ENCODE peak calls at places on chromosomes 13 and 19, in nine cellular contexts. L, D, F, H, W, Q, A, N and U are unnamed samples.

GRCh38 chr13:59906413-59907027 is 257.2 kb downstream of the DIAPH3 start:
- DNase-seq in L (no peak), D (no peak), F (no peak), H (no peak), W (peak), Q (peak), A (peak), N (peak), U (no peak)

GRCh38 chr13:84649853-84650252 is 767.6 kb upstream of the SLITRK1 start:
- DNase-seq in L (no peak), D (no peak), F (no peak), H (no peak), W (no peak), Q (peak), A (peak), N (peak), U (no peak)

GRCh38 chr19:2044709-2045500 is 6.1 kb downstream of the MKNK2 start:
- DNase-seq in L (peak), D (no peak), F (no peak), H (no peak), W (no peak), Q (no peak), A (no peak), N (no peak), U (no peak)

GRCh38 chr13:44399045-44399444 is 25.4 kb downstream of the SERP2 start:
- DNase-seq in L (no peak), D (no peak), F (no peak), H (no peak), W (no peak), Q (no peak), A (no peak), N (no peak), U (no peak)

GRCh38 chr13:29227560-29227959 is 367.9 kb downstream of the SLC7A1 start:
- DNase-seq in L (no peak), D (no peak), F (no peak), H (no peak), W (no peak), Q (no peak), A (peak), N (no peak), U (no peak)

GRCh38 chr19:9431475-9431874 is 3.9 kb downstream of the ZNF266 start:
- DNase-seq in L (peak), D (no peak), F (peak), H (peak), W (peak), Q (peak), A (no peak), N (no peak), U (peak)

GRCh38 chr19:33700408-33700757 is 78.6 kb downstream of the CHST8 start:
- DNase-seq in L (peak), D (no peak), F (no peak), H (no peak), W (no peak), Q (no peak), A (no peak), N (no peak), U (no peak)

GRCh38 chr19:17020380-17020779 is 6.2 kb downstream of the CPAMD8 start:
- DNase-seq in L (no peak), D (no peak), F (no peak), H (no peak), W (no peak), Q (no peak), A (no peak), N (no peak), U (no peak)

GRCh38 chr19:45577111-45577905 is 7.3 kb downstream of the OPA3 start:
- DNase-seq in L (peak), D (no peak), F (peak), H (peak), W (peak), Q (peak), A (peak), N (peak), U (peak)

GRCh38 chr13:19157461-19157860 is 24.2 kb downstream of the TUBA3C start:
- DNase-seq in L (no peak), D (no peak), F (no peak), H (no peak), W (no peak), Q (no peak), A (no peak), N (no peak), U (no peak)

GRCh38 chr19:50255115-50255514 is 51.7 kb downstream of the MYH14 start:
- DNase-seq in L (no peak), D (no peak), F (no peak), H (no peak), W (no peak), Q (no peak), A (no peak), N (no peak), U (no peak)

GRCh38 chr13:29362849-29363604 is 232.5 kb downstream of the SLC7A1 start:
- DNase-seq in L (no peak), D (no peak), F (peak), H (peak), W (peak), Q (peak), A (peak), N (peak), U (peak)

GRCh38 chr13:41458187-41458938 is 1.0 kb downstream of the RGCC start:
- DNase-seq in L (peak), D (no peak), F (peak), H (peak), W (no peak), Q (peak), A (no peak), N (no peak), U (no peak)

GRCh38 chr13:26468203-26468602 is 89.3 kb upstream of the WASF3 start:
- DNase-seq in L (no peak), D (no peak), F (no peak), H (no peak), W (no peak), Q (no peak), A (no peak), N (no peak), U (no peak)

GRCh38 chr13:28001837-28002473 is 13.5 kb upstream of the URAD start:
- DNase-seq in L (no peak), D (no peak), F (no peak), H (peak), W (no peak), Q (no peak), A (no peak), N (no peak), U (no peak)

GRCh38 chr13:88142653-88143052 is 471.5 kb downstream of the SLITRK5 start:
- DNase-seq in L (no peak), D (no peak), F (no peak), H (no peak), W (no peak), Q (no peak), A (no peak), N (no peak), U (no peak)

GRCh38 chr19:38076337-38076736 is 147.7 kb downstream of the DPF1 start:
- DNase-seq in L (no peak), D (no peak), F (no peak), H (no peak), W (no peak), Q (no peak), A (no peak), N (no peak), U (no peak)

GRCh38 chr13:24192811-24193162 is 32.3 kb downstream of the SPATA13 start:
- DNase-seq in L (no peak), D (no peak), F (no peak), H (no peak), W (no peak), Q (no peak), A (no peak), N (no peak), U (no peak)

GRCh38 chr19:45676851-45677263 is 8.8 kb downstream of the GIPR start:
- DNase-seq in L (peak), D (no peak), F (peak), H (no peak), W (no peak), Q (no peak), A (no peak), N (no peak), U (no peak)

GRCh38 chr19:48899781-48900476 is at the start of gene NUCB1:
- DNase-seq in L (peak), D (peak), F (peak), H (peak), W (peak), Q (peak), A (peak), N (peak), U (peak)
- TF ChIP-seq CTCF in L (no peak), D (no peak), F (no peak), H (no peak), W (peak), Q (no peak), A (peak), N (peak), U (no peak)

DNA sequence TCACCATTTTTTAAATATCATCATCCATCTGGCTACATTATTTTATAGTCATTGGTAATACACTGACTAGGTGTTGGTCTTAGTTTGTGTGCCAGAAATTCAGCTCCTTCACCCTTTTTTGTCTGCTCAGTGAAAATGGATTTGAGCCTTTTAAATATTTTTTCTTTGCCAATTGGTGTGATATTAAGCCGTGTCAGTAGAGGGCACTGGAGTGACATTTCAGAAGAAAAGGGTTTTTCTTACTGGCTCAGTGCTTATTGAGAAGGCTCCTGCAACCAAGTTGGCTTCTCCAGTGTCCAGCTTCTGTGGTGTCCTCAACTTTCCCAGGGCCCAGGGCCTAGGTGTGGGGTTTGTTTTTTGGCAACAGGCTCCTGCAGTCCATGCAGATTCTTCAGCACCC is 546.6 kb downstream of the DACH1 start:
- DNase-seq in L (no peak), D (no peak), F (peak), H (peak), W (peak), Q (peak), A (no peak), N (no peak), U (no peak)
- TF ChIP-seq CTCF in L (no peak), D (no peak), F (peak), H (peak), W (peak), Q (peak), A (no peak), N (no peak), U (peak)

GRCh38 chr19:42466521-42467436 is 24.0 kb upstream of the CXCL17 start:
- DNase-seq in L (no peak), D (no peak), F (no peak), H (no peak), W (no peak), Q (peak), A (peak), N (peak), U (no peak)

GRCh38 chr19:42468273-42468796 is 25.6 kb upstream of the CXCL17 start:
- DNase-seq in L (peak), D (no peak), F (peak), H (no peak), W (peak), Q (peak), A (peak), N (peak), U (no peak)

GRCh38 chr19:42469311-42470239 is 26.8 kb upstream of the CXCL17 start:
- DNase-seq in L (no peak), D (no peak), F (no peak), H (no peak), W (no peak), Q (peak), A (no peak), N (no peak), U (no peak)

GRCh38 chr19:42467437-42467760 is 24.7 kb upstream of the CXCL17 start:
- DNase-seq in L (no peak), D (no peak), F (peak), H (no peak), W (no peak), Q (no peak), A (no peak), N (no peak), U (no peak)

DNA sequence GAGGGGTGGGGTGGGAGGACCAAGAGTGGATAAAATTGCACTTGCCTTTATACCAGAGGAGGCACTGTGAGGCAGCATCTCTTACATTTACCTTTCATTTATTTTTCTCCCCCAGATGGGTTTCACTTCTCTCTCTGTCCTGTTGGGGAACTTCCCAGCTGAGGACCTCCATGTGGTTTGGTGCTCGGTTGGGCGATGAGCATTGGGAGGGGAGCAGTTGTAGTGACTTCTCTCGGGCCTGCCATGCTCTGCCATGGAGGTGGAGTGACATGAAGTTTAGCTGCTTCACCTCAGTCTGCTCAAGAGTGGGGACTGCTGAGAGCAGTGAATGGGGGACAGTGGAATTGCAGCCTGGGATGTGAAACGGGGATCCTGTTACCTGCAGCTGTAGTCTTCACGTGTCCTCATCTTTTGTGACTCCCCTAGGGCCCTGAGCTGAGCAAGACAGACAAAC is 23.1 kb upstream of the CXCL17 start:
- DNase-seq in L (no peak), D (no peak), F (no peak), H (no peak), W (no peak), Q (no peak), A (no peak), N (no peak), U (no peak)
- TF ChIP-seq CTCF in L (no peak), D (no peak), F (no peak), H (no peak), W (no peak), Q (no peak), A (no peak), N (no peak), U (no peak)

GRCh38 chr19:41245779-41246297 is 18.3 kb upstream of the HNRNPUL1 start:
- DNase-seq in L (no peak), D (no peak), F (no peak), H (no peak), W (no peak), Q (no peak), A (no peak), N (no peak), U (no peak)

GRCh38 chr19:41249707-41250423 is 14.3 kb upstream of the HNRNPUL1 start:
- DNase-seq in L (peak), D (no peak), F (no peak), H (peak), W (no peak), Q (no peak), A (no peak), N (no peak), U (no peak)

GRCh38 chr19:41244117-41244516 is 20.1 kb upstream of the HNRNPUL1 start:
- DNase-seq in L (no peak), D (no peak), F (no peak), H (no peak), W (no peak), Q (no peak), A (no peak), N (no peak), U (no peak)

GRCh38 chr19:41253660-41254059 is 10.5 kb upstream of the HNRNPUL1 start:
- DNase-seq in L (no peak), D (no peak), F (no peak), H (no peak), W (no peak), Q (no peak), A (no peak), N (no peak), U (no peak)

DNA sequence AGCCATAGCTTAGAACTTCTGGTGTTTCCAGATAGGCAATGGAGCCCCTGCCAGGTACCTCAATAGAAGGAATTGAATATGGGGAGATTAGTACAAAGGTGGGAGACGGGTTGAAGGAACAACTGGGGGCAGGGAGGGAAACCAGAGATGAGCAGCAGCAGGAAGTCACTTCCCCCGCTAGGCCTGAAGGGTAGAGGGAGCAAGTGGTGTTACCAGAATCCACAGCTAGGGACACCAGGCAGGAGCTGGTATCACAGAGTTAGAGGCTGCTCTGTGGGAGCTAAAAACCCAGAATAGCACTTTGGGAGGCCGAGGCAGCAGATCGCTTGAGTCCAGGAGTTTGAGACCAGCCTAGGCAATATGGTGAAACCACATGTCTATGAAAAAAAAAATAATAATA is 15.3 kb upstream of the HNRNPUL1 start:
- DNase-seq in L (no peak), D (no peak), F (no peak), H (no peak), W (no peak), Q (no peak), A (no peak), N (no peak), U (no peak)
- TF ChIP-seq CTCF in L (no peak), D (no peak), F (no peak), H (peak), W (peak), Q (no peak), A (no peak), N (no peak), U (no peak)

DNA sequence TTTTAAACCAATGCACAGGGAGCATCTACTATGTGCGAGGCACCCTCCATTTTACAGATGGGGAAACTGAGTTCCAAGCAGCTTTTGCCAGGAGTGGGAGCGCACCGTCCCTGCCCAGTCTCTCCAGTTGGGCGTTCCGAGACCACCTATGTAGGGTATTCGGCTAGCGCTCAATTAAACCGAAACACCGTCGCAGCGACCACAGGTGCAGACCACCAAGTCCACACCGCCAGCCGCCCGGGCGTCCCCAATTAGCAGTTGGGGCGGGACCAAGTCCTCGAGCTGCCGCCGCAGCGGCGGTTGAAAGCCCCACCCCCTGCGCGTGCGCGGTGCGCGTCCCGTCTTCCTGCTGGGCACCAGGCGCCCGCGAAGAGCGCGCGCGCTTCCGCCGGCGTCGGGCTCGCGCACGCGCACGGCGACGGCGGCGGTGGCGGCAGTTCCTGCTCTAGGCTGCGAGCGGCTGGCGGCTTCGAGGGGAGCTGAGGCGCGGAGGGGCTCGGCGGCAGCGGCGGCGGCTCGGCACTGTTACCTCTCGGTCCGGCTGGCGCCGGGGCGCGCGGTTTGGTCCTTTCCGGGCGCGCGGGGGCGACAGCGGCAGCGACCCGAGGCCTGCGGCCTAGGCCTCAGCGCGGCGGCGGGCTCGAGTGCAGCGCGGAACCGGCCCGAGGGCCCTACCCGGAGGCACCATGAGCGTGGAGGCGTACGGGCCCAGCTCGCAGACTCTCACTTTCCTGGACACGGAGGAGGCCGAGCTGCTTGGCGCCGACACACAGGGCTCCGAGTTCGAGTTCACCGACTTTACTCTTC is at the start of gene UPF1:
- DNase-seq in L (peak), D (peak), F (peak), H (peak), W (peak), Q (peak), A (peak), N (peak), U (peak)
- TF ChIP-seq CTCF in L (no peak), D (no peak), F (no peak), H (peak), W (no peak), Q (no peak), A (no peak), N (no peak), U (no peak)

DNA sequence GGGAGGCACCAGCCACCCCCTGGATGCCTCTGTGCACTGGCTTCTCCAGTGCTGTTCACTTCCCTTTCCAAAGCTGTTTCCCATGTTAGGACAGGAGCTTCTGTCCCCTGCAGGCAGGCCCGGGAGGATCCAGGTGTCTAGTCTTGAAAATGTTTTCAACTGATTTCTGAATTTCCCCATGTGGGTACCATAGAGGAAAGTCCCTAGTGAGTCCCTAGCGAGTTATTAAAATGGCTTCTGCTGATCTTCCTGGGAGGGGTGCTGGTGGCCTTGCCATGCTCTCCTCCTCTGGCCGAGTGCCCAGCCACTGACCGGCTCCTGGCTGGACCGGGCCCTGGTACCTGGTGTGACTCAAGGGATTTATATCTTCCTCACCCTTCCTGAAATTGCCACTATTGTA is 5.2 kb upstream of the ANKRD10 start:
- DNase-seq in L (no peak), D (no peak), F (no peak), H (no peak), W (no peak), Q (no peak), A (no peak), N (no peak), U (no peak)
- TF ChIP-seq CTCF in L (no peak), D (no peak), F (no peak), H (no peak), W (no peak), Q (no peak), A (no peak), N (no peak), U (no peak)

DNA sequence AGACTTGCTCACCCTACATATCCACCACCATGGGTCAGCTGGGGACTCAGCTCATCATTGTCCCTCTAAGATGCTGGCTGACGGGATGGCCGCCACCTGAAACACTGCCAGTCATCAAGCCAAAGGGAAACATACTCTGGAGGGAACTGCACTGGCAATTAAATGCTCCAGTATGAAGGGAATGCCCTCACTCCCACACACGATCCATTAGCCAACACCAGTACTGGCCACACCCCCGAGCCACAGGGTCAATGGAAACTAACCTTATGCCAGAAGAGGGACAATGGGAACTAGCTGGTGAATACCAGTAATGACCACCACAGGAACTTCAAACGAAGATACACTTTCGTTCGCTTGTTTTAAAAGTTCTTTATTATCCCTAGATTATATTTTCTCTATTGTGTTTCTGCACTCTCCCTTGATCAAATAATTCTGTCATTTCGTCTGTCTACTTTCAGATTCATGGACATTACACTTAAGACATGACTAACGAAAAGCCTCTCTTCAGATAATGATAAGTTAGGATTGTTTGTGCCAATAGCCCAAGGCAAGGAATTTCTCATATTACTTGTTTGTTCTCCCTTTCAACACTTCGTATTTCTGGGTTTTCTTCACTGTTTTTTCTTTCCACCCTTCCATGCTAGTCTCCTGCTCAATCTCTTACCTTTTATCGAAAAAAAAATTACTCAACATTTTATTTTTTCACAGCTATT is 1.7 kb upstream of the ZNF507 start:
- DNase-seq in L (no peak), D (no peak), F (no peak), H (no peak), W (no peak), Q (peak), A (no peak), N (no peak), U (no peak)
- TF ChIP-seq CTCF in L (no peak), D (no peak), F (no peak), H (no peak), W (no peak), Q (no peak), A (no peak), N (no peak), U (no peak)

GRCh38 chr13:52665325-52665724 is 12.7 kb downstream of the SUGT1 start:
- DNase-seq in L (no peak), D (no peak), F (no peak), H (no peak), W (no peak), Q (peak), A (peak), N (peak), U (no peak)
- TF ChIP-seq CTCF in L (no peak), D (no peak), F (peak), H (no peak), W (peak), Q (peak), A (peak), N (peak), U (peak)